ENCODE peak calls at places on chromosomes 3 and 15, in four cellular contexts. L is HuH-7.5; S is activated CD8-positive, alpha-beta memory T cell treated with anti-CD3 and anti-CD28 coated beads, Interleukin-2, amount 50 U/mL, for 48 hours; C is GM23338. Z is an unnamed sample.

GRCh38 chr15:33215941-33216872 is 21.7 kb upstream of the FMN1 start:
- DNase-seq in S (no peak), C (peak; percentile 73), L (no peak), Z (no peak)

GRCh38 chr15:58065445-58066041 is at the start of gene ALDH1A2:
- DNase-seq in C (peak; percentile 80), S (peak; percentile 55), L (no peak), Z (no peak)

GRCh38 chr3:179957264-179957845 is 79.4 kb downstream of the PEX5L start:
- DNase-seq in S (no peak), C (no peak), L (no peak), Z (no peak)

GRCh38 chr15:58551764-58552504 is 120.1 kb downstream of the LIPC start:
- DNase-seq in S (no peak), L (no peak), C (peak; percentile 47), Z (no peak)

GRCh38 chr3:99249627-99250026 is 348.1 kb upstream of the DCBLD2 start:
- DNase-seq in S (no peak), L (no peak), C (no peak), Z (no peak)

GRCh38 chr3:38590521-38590920 is 59.0 kb downstream of the SCN5A start:
- DNase-seq in S (peak; percentile 10), L (no peak), C (no peak), Z (no peak)

GRCh38 chr3:171849632-171850323 is 6.6 kb downstream of the TMEM212 start:
- DNase-seq in S (no peak), C (no peak), L (no peak), Z (no peak)

GRCh38 chr15:69857246-69857645 is 240.5 kb downstream of the TLE3 start:
- DNase-seq in S (no peak), C (no peak), L (no peak), Z (no peak)

GRCh38 chr3:24494616-24495333 is at the start of gene THRB:
- DNase-seq in L (peak; percentile 85), S (peak; percentile 56), C (peak; percentile 79), Z (no peak)

GRCh38 chr15:52485290-52485689 is 43.4 kb downstream of the MYO5A start:
- DNase-seq in C (no peak), L (no peak), S (no peak), Z (no peak)

GRCh38 chr15:95669146-95669922 is 661.2 kb upstream of the NR2F2 start:
- DNase-seq in L (no peak), C (peak; percentile 12), S (no peak), Z (no peak)

GRCh38 chr3:32420138-32420981 is 28.7 kb downstream of the CMTM7 start:
- DNase-seq in C (peak; percentile 73), S (no peak), L (peak; percentile 65), Z (no peak)

GRCh38 chr3:42456211-42456610 is 45.8 kb upstream of the LYZL4 start:
- DNase-seq in S (no peak), L (no peak), C (no peak), Z (no peak)

GRCh38 chr15:68380456-68380855 is 51.5 kb downstream of the ITGA11 start:
- DNase-seq in S (peak; percentile 32), C (no peak), L (no peak), Z (no peak)

GRCh38 chr3:136750922-136751258 is 1.3 kb downstream of the STAG1 start:
- DNase-seq in C (no peak), S (no peak), L (no peak), Z (no peak)

GRCh38 chr3:55487376-55488241 is 503 bp upstream of the WNT5A start:
- DNase-seq in C (peak; percentile 66), L (no peak), S (peak; percentile 52), Z (no peak)

GRCh38 chr3:8851703-8852102 is 82.3 kb upstream of the OXTR start:
- DNase-seq in L (no peak), C (no peak), S (no peak), Z (no peak)

GRCh38 chr3:4351164-4351855 is 48.1 kb downstream of the SETMAR start:
- DNase-seq in L (no peak), S (no peak), C (no peak), Z (no peak)

GRCh38 chr15:83283813-83284562 is 476 bp downstream of the BNC1 start:
- DNase-seq in S (no peak), C (peak; percentile 42), L (no peak), Z (no peak)

GRCh38 chr3:11211531-11212300 is 57.4 kb downstream of the HRH1 start:
- DNase-seq in C (peak; percentile 23), L (no peak), S (no peak), Z (no peak)

GRCh38 chr15:35444557-35445204 is 101.3 kb downstream of the DPH6 start:
- DNase-seq in L (peak; percentile 27), S (no peak), C (peak; percentile 73), Z (no peak)

GRCh38 chr3:127226946-127227842 is 34.3 kb downstream of the PRR23E start:
- DNase-seq in C (peak; percentile 68), S (no peak), L (no peak), Z (no peak)

GRCh38 chr3:195546130-195546560 is 3.0 kb upstream of the PPP1R2 start:
- DNase-seq in L (no peak), S (no peak), C (no peak), Z (no peak)

GRCh38 chr3:172687501-172687900 is 23.4 kb downstream of the NCEH1 start:
- DNase-seq in L (no peak), S (no peak), C (no peak), Z (no peak)

GRCh38 chr15:60795889-60796288 is 316.9 kb upstream of the ICE2 start:
- DNase-seq in C (no peak), L (no peak), S (no peak), Z (no peak)

GRCh38 chr3:71402872-71403271 is 180.7 kb downstream of the FOXP1 start:
- DNase-seq in C (no peak), L (no peak), S (no peak), Z (no peak)

GRCh38 chr3:36868614-36869436 is 76.0 kb downstream of the TRANK1 start:
- DNase-seq in S (peak; percentile 64), C (peak; percentile 90), L (peak; percentile 38), Z (peak; percentile 20)

GRCh38 chr3:25355034-25355898 is 72.8 kb upstream of the RARB start:
- DNase-seq in S (no peak), L (no peak), C (no peak), Z (no peak)

GRCh38 chr3:143081844-143082778 is 37.5 kb upstream of the CHST2 start:
- DNase-seq in L (no peak), S (no peak), C (no peak), Z (no peak)

GRCh38 chr3:62710761-62711160 is 164.5 kb downstream of the CADPS start:
- DNase-seq in L (no peak), C (no peak), S (no peak), Z (no peak)

GRCh38 chr3:114565201-114565600 is 271.4 kb downstream of the TIGIT start:
- DNase-seq in S (no peak), C (no peak), L (no peak), Z (no peak)

GRCh38 chr3:142993958-142994442 is 7.4 kb upstream of the U2SURP start:
- DNase-seq in C (peak; percentile 88), L (peak; percentile 66), S (peak; percentile 69), Z (peak; percentile 39)

GRCh38 chr3:43210049-43211027 is 76.0 kb upstream of the SNRK start:
- DNase-seq in L (no peak), S (no peak), C (no peak), Z (no peak)

GRCh38 chr15:51332211-51333147 is 5.9 kb downstream of the CYP19A1 start:
- DNase-seq in L (no peak), S (no peak), C (no peak), Z (no peak)

Z was measured in activated gamma-delta T cell treated with anti-CD3 and anti-CD28 coated beads, Interleukin-2, amount 50 U/mL, for 16 hours.